ENCODE peak calls at places on chromosomes 13 and 19, in eight cellular contexts. P, K, L, T, W, I, O and R are unnamed samples. For H3K4me1, the result is how much of the 10 kb centered on the place peaks cover.

GRCh38 chr13:46799139-46799538 is 2.2 kb upstream of the ESD start:
- DNase-seq in P (no peak), O (no peak), I (no peak), W (no peak), L (no peak), K (no peak), T (no peak), R (no peak)

GRCh38 chr13:97262058-97262457 is 39.9 kb downstream of the MBNL2 start:
- DNase-seq in T (no peak), K (no peak), O (no peak), W (no peak), L (no peak), I (no peak), P (no peak), R (no peak)

GRCh38 chr13:24176351-24177101 is 16.0 kb downstream of the SPATA13 start:
- DNase-seq in L (peak), I (no peak), K (no peak), T (peak), P (no peak), W (no peak), O (no peak), R (no peak)

GRCh38 chr13:111868716-111869115 is 198.2 kb upstream of the SOX1 start:
- DNase-seq in O (no peak), L (no peak), T (no peak), K (no peak), I (no peak), W (no peak), P (peak), R (no peak)

GRCh38 chr19:18439025-18439909 is 1.3 kb upstream of the ISYNA1 start:
- DNase-seq in P (no peak), I (no peak), K (no peak), L (peak), T (peak), W (peak), O (no peak), R (no peak)

GRCh38 chr19:35056513-35057063 is 15.1 kb downstream of the HPN start:
- DNase-seq in T (no peak), K (no peak), O (no peak), W (no peak), P (no peak), L (no peak), I (no peak), R (no peak)

GRCh38 chr19:17281391-17282304 is at the start of gene ANKLE1:
- DNase-seq in I (no peak), O (no peak), K (no peak), W (no peak), L (no peak), P (no peak), T (no peak), R (no peak)

GRCh38 chr19:3606174-3606689 is 443 bp downstream of the TBXA2R start:
- DNase-seq in L (no peak), I (no peak), T (peak), O (peak), W (no peak), K (no peak), P (no peak), R (peak)

GRCh38 chr13:110444226-110444653 is 117.3 kb downstream of the RAB20 start:
- DNase-seq in I (no peak), L (peak), P (no peak), T (no peak), W (peak), O (no peak), K (no peak), R (no peak)

GRCh38 chr13:46170687-46171086 is 11.3 kb downstream of the LCP1 start:
- DNase-seq in I (no peak), O (no peak), K (no peak), L (no peak), P (no peak), W (no peak), T (no peak), R (no peak)

GRCh38 chr19:13610042-13610691 is 103.9 kb upstream of the CACNA1A start:
- DNase-seq in K (no peak), W (no peak), I (no peak), T (no peak), O (no peak), L (no peak), P (no peak), R (no peak)

GRCh38 chr13:69199664-69200063 is 908.0 kb upstream of the ATXN8OS start:
- DNase-seq in W (no peak), I (no peak), L (no peak), P (no peak), K (no peak), O (no peak), T (no peak), R (no peak)

GRCh38 chr13:80359459-80360297 is 18.8 kb upstream of the SPRY2 start:
- DNase-seq in O (no peak), P (no peak), W (no peak), I (no peak), L (peak), T (no peak), K (peak), R (no peak)

GRCh38 chr13:21069561-21070004 is 8.2 kb upstream of the LATS2 start:
- DNase-seq in I (no peak), O (no peak), L (peak), T (no peak), K (no peak), P (no peak), W (peak), R (no peak)

GRCh38 chr19:18001837-18002345 is 6.1 kb upstream of the ARRDC2 start:
- DNase-seq in L (no peak), I (no peak), O (no peak), W (no peak), P (no peak), K (no peak), T (no peak), R (no peak)

GRCh38 chr19:10390652-10391286 is 10.4 kb upstream of the TYK2 start:
- DNase-seq in W (peak), K (peak), I (no peak), O (peak), P (peak), L (peak), T (peak), R (peak)

GRCh38 chr19:49585023-49585422 is 3.9 kb downstream of the PRRG2 start:
- DNase-seq in I (no peak), P (no peak), W (no peak), L (no peak), O (no peak), T (no peak), K (no peak), R (no peak)

GRCh38 chr13:22126433-22127021 is 455.7 kb downstream of the FGF9 start:
- DNase-seq in P (no peak), L (no peak), O (no peak), W (no peak), K (no peak), I (no peak), T (no peak), R (no peak)

GRCh38 chr13:95480131-95480545 is 72.4 kb upstream of the CLDN10 start:
- DNase-seq in T (no peak), K (peak), I (no peak), O (no peak), W (no peak), L (no peak), P (no peak), R (no peak)

GRCh38 chr19:45164577-45165335 is 4.0 kb upstream of the NKPD1 start:
- DNase-seq in I (no peak), W (peak), T (peak), O (peak), K (peak), P (peak), L (peak), R (peak)

GRCh38 chr13:111610879-111611278 is 290.4 kb downstream of the TEX29 start:
- DNase-seq in O (no peak), W (no peak), T (no peak), K (no peak), P (no peak), I (no peak), L (no peak), R (no peak)

GRCh38 chr13:90089051-90089450 is 1258.4 kb upstream of the MIR17HG start:
- DNase-seq in W (no peak), I (no peak), P (no peak), O (no peak), K (no peak), L (no peak), T (no peak), R (no peak)

GRCh38 chr19:46571495-46571894 is 29.6 kb upstream of the CALM3 start:
- DNase-seq in L (no peak), K (no peak), T (no peak), O (no peak), P (peak), I (no peak), W (no peak), R (no peak)

GRCh38 chr13:25574437-25575426 is 203.0 kb downstream of the ATP8A2 start:
- DNase-seq in I (peak), L (peak), W (peak), P (peak), T (peak), K (peak), O (peak), R (peak)

GRCh38 chr19:34733266-34733825 is 697 bp upstream of the ZNF181 start:
- DNase-seq in O (no peak), W (no peak), I (no peak), L (no peak), K (peak), T (no peak), P (peak), R (no peak)

GRCh38 chr13:92657565-92657964 is 569.0 kb upstream of the GPC6 start:
- DNase-seq in K (no peak), I (no peak), W (peak), T (no peak), P (no peak), L (peak), O (no peak), R (no peak)

GRCh38 chr19:49664171-49665070 is 1.2 kb downstream of the IRF3 start:
- DNase-seq in W (peak), I (peak), P (peak), O (peak), K (peak), L (peak), T (peak), R (peak)

GRCh38 chr13:45220403-45220802 is 19.6 kb upstream of the KCTD4 start:
- DNase-seq in I (no peak), L (no peak), O (no peak), T (no peak), W (no peak), K (no peak), P (no peak), R (no peak)

GRCh38 chr13:69683921-69684663 is 423.5 kb upstream of the ATXN8OS start:
- DNase-seq in L (no peak), K (no peak), P (no peak), I (no peak), W (no peak), T (peak), O (no peak), R (no peak)

GRCh38 chr19:46784262-46785053 is 3.9 kb downstream of the SLC1A5 start:
- DNase-seq in K (peak), L (peak), O (no peak), T (peak), P (peak), W (peak), I (no peak), R (peak)

GRCh38 chr13:112254900-112255299 is 121.3 kb upstream of the SPACA7 start:
- DNase-seq in K (no peak), O (no peak), T (no peak), I (no peak), P (peak), L (no peak), W (no peak), R (no peak)

GRCh38 chr13:29513002-29513980 is 82.2 kb downstream of the SLC7A1 start:
- DNase-seq in L (no peak), O (no peak), P (no peak), I (no peak), T (no peak), W (peak), K (no peak), R (no peak)

GRCh38 chr19:31364956-31365355 is 15.7 kb upstream of the TSHZ3 start:
- DNase-seq in L (no peak), I (no peak), P (no peak), K (no peak), W (no peak), T (no peak), O (no peak), R (no peak)

GRCh38 chr13:110245421-110245899 is 61.5 kb downstream of the COL4A1 start:
- DNase-seq in O (no peak), L (peak), W (peak), I (no peak), T (no peak), P (no peak), K (no peak), R (no peak)

GRCh38 chr19:57511484-57511883 is 11.7 kb downstream of the ZNF773 start:
- DNase-seq in I (no peak), K (no peak), P (no peak), W (no peak), L (no peak), O (no peak), T (no peak), R (no peak)

GRCh38 chr19:54433697-54434096 is 15.3 kb upstream of the LENG8 start:
- DNase-seq in O (no peak), K (peak), T (no peak), L (no peak), I (no peak), P (no peak), W (no peak), R (no peak)

GRCh38 chr13:110499621-110500281 is 61.8 kb downstream of the RAB20 start:
- DNase-seq in O (no peak), I (no peak), L (peak), P (no peak), T (no peak), W (peak), K (no peak), R (no peak)

GRCh38 chr19:29697523-29698261 is 17.4 kb downstream of the C19orf12 start:
- DNase-seq in T (no peak), L (no peak), P (no peak), O (no peak), W (no peak), I (no peak), K (no peak), R (no peak)

GRCh38 chr13:31540316-31540715 is 199.0 kb upstream of the RXFP2 start:
- DNase-seq in L (no peak), P (no peak), W (no peak), T (no peak), I (no peak), K (no peak), O (no peak), R (no peak)

GRCh38 chr13:31543190-31543589 is 196.1 kb upstream of the RXFP2 start:
- DNase-seq in T (no peak), I (no peak), L (no peak), P (no peak), O (no peak), W (no peak), K (no peak), R (no peak)

GRCh38 chr13:31538067-31539042 is 201.0 kb upstream of the RXFP2 start:
- DNase-seq in K (no peak), I (no peak), T (no peak), W (peak), P (no peak), L (peak), O (no peak), R (no peak)
- TF ChIP-seq CTCF in K (peak), I (no peak), T (peak), W (peak), P (peak), L (peak), O (no peak), R (no peak)

GRCh38 chr19:38023661-38024574 is 116.9 kb downstream of the SIPA1L3 start:
- DNase-seq in O (no peak), I (no peak), T (no peak), P (no peak), L (no peak), W (no peak), K (no peak), R (no peak)
- H3K4me1 ChIP-seq in O (under half), I (under half), T (under half), P (under half), L (under half), W (under half), K (under half), R (under half)

GRCh38 chr19:751501-752341 is 809 bp downstream of the MISP start:
- DNase-seq in O (no peak), L (peak), P (peak), T (no peak), K (no peak), I (no peak), W (peak), R (no peak)

GRCh38 chr19:748274-748598 is 2.7 kb upstream of the MISP start:
- DNase-seq in L (no peak), K (no peak), I (no peak), T (no peak), W (no peak), P (no peak), O (no peak), R (no peak)

GRCh38 chr19:752652-753517 is 2.0 kb downstream of the MISP start:
- DNase-seq in T (no peak), L (peak), I (no peak), O (no peak), P (peak), W (peak), K (no peak), R (peak)

GRCh38 chr19:749811-750210 is 1.1 kb upstream of the MISP start:
- DNase-seq in P (no peak), K (no peak), T (no peak), L (no peak), O (no peak), W (no peak), I (no peak), R (no peak)

GRCh38 chr19:750640-751423 is at the start of gene MISP:
- DNase-seq in T (peak), K (no peak), O (no peak), I (no peak), W (no peak), L (no peak), P (no peak), R (no peak)
- H3K27ac ChIP-seq in T (no peak), K (no peak), O (no peak), I (no peak), W (peak), L (peak), P (no peak), R (peak)

GRCh38 chr19:15260939-15261338 is 28.7 kb upstream of the EPHX3 start:
- DNase-seq in O (no peak), I (no peak), L (no peak), P (no peak), T (no peak), K (no peak), W (no peak), R (no peak)
- TF ChIP-seq CTCF in O (no peak), I (no peak), L (no peak), P (peak), T (no peak), K (peak), W (peak), R (no peak)